ENCODE peak calls at places on chromosomes 2 and 18, in ten cellular contexts. A, C, D, G, M, F, Z, K, Q and V are unnamed samples. For H3K9me3 and H3K36me3, the result is how much of the 10 kb centered on the place peaks cover.

GRCh38 chr2:67290451-67290991 is 106.6 kb upstream of the ETAA1 start:
- DNase-seq in A (no peak), C (no peak), D (peak), G (no peak), M (no peak), F (no peak), Z (no peak), K (no peak), Q (no peak), V (peak)

GRCh38 chr2:139122711-139123158 is 342.5 kb upstream of the NXPH2 start:
- DNase-seq in A (no peak), C (no peak), D (peak), G (no peak), M (no peak), F (no peak), Z (no peak), K (no peak), Q (no peak), V (peak)

GRCh38 chr2:227822416-227823003 is 8.9 kb downstream of the CCL20 start:
- DNase-seq in A (no peak), C (no peak), D (no peak), G (no peak), M (no peak), F (no peak), Z (no peak), K (no peak), Q (no peak), V (no peak)

GRCh38 chr18:72692595-72692994 is 148.5 kb upstream of the CBLN2 start:
- DNase-seq in A (no peak), C (no peak), D (no peak), G (no peak), M (peak), F (no peak), Z (no peak), K (no peak), Q (no peak), V (no peak)

GRCh38 chr18:58862404-58862803 is 2.3 kb upstream of the ZNF532 start:
- DNase-seq in A (no peak), C (no peak), D (no peak), G (no peak), M (no peak), F (no peak), Z (no peak), K (no peak), Q (no peak), V (no peak)

GRCh38 chr2:75570948-75571729 is 10.4 kb upstream of the EVA1A start:
- DNase-seq in A (no peak), C (no peak), D (peak), G (peak), M (no peak), F (no peak), Z (no peak), K (no peak), Q (no peak), V (peak)

GRCh38 chr2:20282916-20283592 is 58.1 kb upstream of the SDC1 start:
- DNase-seq in A (peak), C (no peak), D (peak), G (no peak), M (no peak), F (no peak), Z (no peak), K (peak), Q (peak), V (peak)

GRCh38 chr2:84481702-84482101 is 22.6 kb upstream of the SUCLG1 start:
- DNase-seq in A (no peak), C (no peak), D (no peak), G (no peak), M (no peak), F (no peak), Z (no peak), K (no peak), Q (no peak), V (no peak)

GRCh38 chr2:221549143-221549542 is 23.0 kb downstream of the EPHA4 start:
- DNase-seq in A (no peak), C (no peak), D (no peak), G (no peak), M (no peak), F (no peak), Z (no peak), K (no peak), Q (no peak), V (no peak)

GRCh38 chr2:228273159-228273558 is 91.7 kb upstream of the SPHKAP start:
- DNase-seq in A (no peak), C (no peak), D (no peak), G (no peak), M (no peak), F (no peak), Z (no peak), K (no peak), Q (no peak), V (no peak)

GRCh38 chr2:209970271-209970670 is 32.2 kb upstream of the RPE start:
- DNase-seq in A (no peak), C (no peak), D (no peak), G (no peak), M (no peak), F (no peak), Z (no peak), K (no peak), Q (no peak), V (no peak)

GRCh38 chr2:238929242-238930081 is 81.6 kb downstream of the TWIST2 start:
- DNase-seq in A (peak), C (no peak), D (no peak), G (no peak), M (no peak), F (peak), Z (no peak), K (peak), Q (peak), V (no peak)

GRCh38 chr2:3689998-3690748 is 13.2 kb upstream of the DCDC2C start:
- DNase-seq in A (no peak), C (no peak), D (no peak), G (no peak), M (no peak), F (no peak), Z (no peak), K (no peak), Q (no peak), V (no peak)

GRCh38 chr18:76405280-76405679 is 89.8 kb downstream of the ZNF516 start:
- DNase-seq in A (no peak), C (no peak), D (no peak), G (no peak), M (no peak), F (no peak), Z (no peak), K (no peak), Q (no peak), V (no peak)

GRCh38 chr18:6976935-6977334 is 140.7 kb downstream of the LAMA1 start:
- DNase-seq in A (no peak), C (no peak), D (no peak), G (no peak), M (no peak), F (no peak), Z (no peak), K (no peak), Q (no peak), V (no peak)

GRCh38 chr18:59054892-59055291 is 84.8 kb upstream of the SEC11C start:
- DNase-seq in A (peak), C (no peak), D (peak), G (no peak), M (no peak), F (no peak), Z (peak), K (peak), Q (peak), V (no peak)

GRCh38 chr2:43481927-43482542 is 113.8 kb downstream of the THADA start:
- DNase-seq in A (no peak), C (no peak), D (no peak), G (no peak), M (no peak), F (no peak), Z (no peak), K (no peak), Q (no peak), V (no peak)

GRCh38 chr18:77165489-77166415 is 33.2 kb upstream of the MBP start:
- DNase-seq in A (no peak), C (no peak), D (no peak), G (peak), M (peak), F (no peak), Z (no peak), K (peak), Q (peak), V (peak)

GRCh38 chr2:165803123-165803760 is 9.2 kb upstream of the GALNT3 start:
- DNase-seq in A (no peak), C (no peak), D (no peak), G (no peak), M (no peak), F (no peak), Z (no peak), K (no peak), Q (no peak), V (no peak)

GRCh38 chr2:197080611-197081010 is 154.1 kb upstream of the PGAP1 start:
- DNase-seq in A (no peak), C (no peak), D (no peak), G (no peak), M (no peak), F (no peak), Z (no peak), K (no peak), Q (no peak), V (no peak)

GRCh38 chr2:25606892-25607291 is 66.5 kb downstream of the DTNB start:
- DNase-seq in A (no peak), C (no peak), D (peak), G (no peak), M (no peak), F (no peak), Z (no peak), K (no peak), Q (no peak), V (no peak)

GRCh38 chr18:36752929-36753865 is 75.6 kb downstream of the TPGS2 start:
- DNase-seq in A (no peak), C (no peak), D (no peak), G (no peak), M (no peak), F (no peak), Z (no peak), K (no peak), Q (no peak), V (no peak)

GRCh38 chr2:162197095-162197825 is 45.2 kb upstream of the GCG start:
- DNase-seq in A (no peak), C (no peak), D (no peak), G (no peak), M (no peak), F (no peak), Z (no peak), K (no peak), Q (no peak), V (no peak)

GRCh38 chr2:203498161-203498560 is 36.9 kb downstream of the RAPH1 start:
- DNase-seq in A (no peak), C (no peak), D (peak), G (no peak), M (no peak), F (no peak), Z (no peak), K (no peak), Q (no peak), V (no peak)

GRCh38 chr18:10365021-10365420 is 89.4 kb upstream of the APCDD1 start:
- DNase-seq in A (no peak), C (no peak), D (no peak), G (peak), M (no peak), F (no peak), Z (no peak), K (no peak), Q (no peak), V (no peak)

GRCh38 chr18:58502628-58503027 is 126.3 kb downstream of the ALPK2 start:
- DNase-seq in A (peak), C (no peak), D (no peak), G (peak), M (no peak), F (no peak), Z (no peak), K (no peak), Q (no peak), V (no peak)

GRCh38 chr18:78525364-78526111 is 454.1 kb upstream of the SALL3 start:
- DNase-seq in A (no peak), C (no peak), D (no peak), G (no peak), M (no peak), F (no peak), Z (no peak), K (no peak), Q (no peak), V (no peak)

GRCh38 chr18:66560092-66560491 is 43.8 kb downstream of the CDH19 start:
- DNase-seq in A (no peak), C (no peak), D (peak), G (no peak), M (no peak), F (no peak), Z (no peak), K (no peak), Q (no peak), V (no peak)

GRCh38 chr2:63614448-63614968 is 25.7 kb downstream of the MDH1 start:
- DNase-seq in A (no peak), C (no peak), D (no peak), G (no peak), M (no peak), F (no peak), Z (no peak), K (no peak), Q (no peak), V (no peak)

GRCh38 chr18:62071071-62071470 is 115.8 kb downstream of the PIGN start:
- DNase-seq in A (no peak), C (no peak), D (no peak), G (no peak), M (no peak), F (no peak), Z (no peak), K (no peak), Q (no peak), V (no peak)

GRCh38 chr2:210399440-210400041 is 77.0 kb downstream of the LANCL1 start:
- DNase-seq in A (no peak), C (no peak), D (peak), G (no peak), M (no peak), F (no peak), Z (no peak), K (no peak), Q (no peak), V (no peak)

GRCh38 chr2:181575024-181575649 is 81.8 kb downstream of the CERKL start:
- DNase-seq in A (no peak), C (no peak), D (peak), G (peak), M (no peak), F (no peak), Z (no peak), K (no peak), Q (no peak), V (no peak)

GRCh38 chr2:151973901-151974199 is 125.0 kb downstream of the CACNB4 start:
- DNase-seq in A (peak), C (no peak), D (no peak), G (no peak), M (no peak), F (no peak), Z (no peak), K (peak), Q (peak), V (no peak)

GRCh38 chr18:59910967-59911366 is 11.2 kb downstream of the PMAIP1 start:
- DNase-seq in A (peak), C (no peak), D (no peak), G (no peak), M (no peak), F (no peak), Z (no peak), K (no peak), Q (no peak), V (peak)

GRCh38 chr2:187640926-187641510 is 86.8 kb upstream of the TFPI start:
- DNase-seq in A (no peak), C (no peak), D (no peak), G (no peak), M (no peak), F (no peak), Z (no peak), K (no peak), Q (no peak), V (no peak)

GRCh38 chr2:23491622-23492336 is 106.8 kb downstream of the KLHL29 start:
- DNase-seq in A (no peak), C (no peak), D (no peak), G (peak), M (no peak), F (no peak), Z (no peak), K (no peak), Q (no peak), V (no peak)

GRCh38 chr2:205700331-205701132 is 18.2 kb downstream of the NRP2 start:
- DNase-seq in A (peak), C (peak), D (no peak), G (no peak), M (no peak), F (no peak), Z (no peak), K (no peak), Q (no peak), V (peak)
- H3K4me3 ChIP-seq in A (no peak), C (no peak), D (no peak), G (no peak), M (no peak), F (no peak), Z (no peak), K (no peak), Q (no peak), V (no peak)

DNA sequence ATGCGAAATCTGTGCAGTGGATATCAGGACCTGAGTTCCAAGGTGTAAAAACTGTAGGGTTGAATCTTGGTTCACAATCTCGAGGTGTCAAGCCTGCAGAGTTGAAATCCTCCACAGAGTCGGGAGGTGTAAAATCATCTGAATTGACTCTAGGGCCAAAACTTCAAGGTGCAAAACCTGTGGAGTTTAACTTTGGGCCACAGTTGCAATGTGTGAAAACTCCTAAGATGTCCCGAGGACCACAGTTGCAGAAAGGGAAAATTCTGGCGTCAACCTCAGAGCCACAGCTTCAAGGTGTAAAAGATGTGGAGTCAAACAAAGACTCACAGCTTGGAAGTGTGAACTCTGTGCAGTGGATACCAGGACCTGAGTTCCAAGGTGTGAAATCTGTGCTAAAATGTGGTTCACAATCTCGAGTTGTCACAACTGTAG is 9.8 kb upstream of the ZNF512 start:
- DNase-seq in A (no peak), C (no peak), D (no peak), G (no peak), M (no peak), F (no peak), Z (no peak), K (no peak), Q (no peak), V (no peak)
- H3K9me3 ChIP-seq in A (under half), C (under half), D (under half), G (under half), M (under half), F (under half), Z (under half), K (under half), Q (under half), V (under half)

GRCh38 chr2:231699006-231699405 is 9.3 kb upstream of the PTMA start:
- DNase-seq in A (no peak), C (no peak), D (no peak), G (no peak), M (no peak), F (no peak), Z (no peak), K (no peak), Q (no peak), V (no peak)
- H3K36me3 ChIP-seq in A (under half), C (under half), D (under half), G (under half), M (under half), F (under half), Z (under half), K (under half), Q (under half), V (under half)

DNA sequence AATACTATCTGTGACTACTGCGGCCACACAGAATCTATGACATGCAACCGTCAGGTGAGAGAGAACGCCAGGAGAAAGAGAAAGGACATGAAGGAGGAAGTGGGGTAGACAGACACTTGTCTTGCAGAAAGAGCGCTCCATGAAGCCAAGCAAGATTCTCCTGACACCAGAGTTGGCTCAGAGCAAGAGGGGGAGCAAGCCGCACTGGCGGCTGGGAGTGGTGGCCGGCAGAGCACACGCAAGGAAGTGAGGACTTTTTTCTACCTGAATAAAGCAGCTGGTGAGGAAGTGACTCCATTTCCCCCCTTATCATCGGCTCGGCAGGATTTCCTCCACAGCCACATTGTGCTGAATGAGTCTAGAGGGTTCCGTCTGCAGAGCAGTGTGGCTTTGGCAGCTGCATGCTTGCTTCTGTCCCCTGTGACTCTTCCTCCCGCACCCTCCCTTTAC is 181.5 kb downstream of the BCL2 start:
- DNase-seq in A (peak), C (no peak), D (no peak), G (no peak), M (peak), F (no peak), Z (no peak), K (no peak), Q (no peak), V (no peak)
- H3K4me3 ChIP-seq in A (no peak), C (peak), D (peak), G (no peak), M (no peak), F (peak), Z (peak), K (no peak), Q (no peak), V (no peak)

GRCh38 chr2:35606394-35606793 is 749.2 kb upstream of the CRIM1 start:
- DNase-seq in A (no peak), C (no peak), D (no peak), G (no peak), M (no peak), F (no peak), Z (no peak), K (no peak), Q (no peak), V (no peak)
- H3K9me3 ChIP-seq in A (under half), C (under half), D (under half), G (under half), M (under half), F (under half), Z (under half), K (under half), Q (under half), V (under half)